ENCODE peak calls at places on chromosomes 1 and 21, in four cellular contexts. C, S, P and E are unnamed samples.

GRCh38 chr1:73033637-73034036 is 751.3 kb upstream of the NEGR1 start:
- DNase-seq in C (no peak), S (no peak), P (no peak), E (peak; percentile 6)

GRCh38 chr21:32257952-32258785 is 20.7 kb downstream of the MIS18A start:
- DNase-seq in C (no peak), S (peak; percentile 80), P (peak; percentile 88), E (peak; percentile 81)

GRCh38 chr1:117613249-117613968 is 7.6 kb downstream of the TENT5C start:
- DNase-seq in C (no peak), S (no peak), P (no peak), E (no peak)

GRCh38 chr1:227654431-227654830 is 80.7 kb downstream of the JMJD4 start:
- DNase-seq in C (no peak), S (peak; percentile 10), P (peak; percentile 2), E (no peak)

GRCh38 chr1:223331929-223332328 is 32.0 kb downstream of the SUSD4 start:
- DNase-seq in C (no peak), S (no peak), P (no peak), E (no peak)

GRCh38 chr1:231162300-231162969 is 577 bp downstream of the TRIM67 start:
- DNase-seq in C (no peak), S (peak; percentile 34), P (peak; percentile 10), E (no peak)

GRCh38 chr1:67355745-67356424 is 48.2 kb downstream of the IL12RB2 start:
- DNase-seq in C (no peak), S (no peak), P (peak; percentile 41), E (no peak)

GRCh38 chr1:64699327-64699726 is 45.5 kb upstream of the RAVER2 start:
- DNase-seq in C (no peak), S (no peak), P (no peak), E (no peak)

GRCh38 chr1:20439282-20439681 is 46.7 kb downstream of the CAMK2N1 start:
- DNase-seq in C (no peak), S (peak; percentile 6), P (peak; percentile 54), E (no peak)

GRCh38 chr1:32636793-32637561 is 13.4 kb downstream of the ZBTB8OS start:
- DNase-seq in C (no peak), S (no peak), P (no peak), E (peak; percentile 21)

GRCh38 chr1:93683234-93683633 is 1.6 kb upstream of the BCAR3 start:
- DNase-seq in C (no peak), S (no peak), P (no peak), E (no peak)

GRCh38 chr1:172885411-172885810 is 165.3 kb downstream of the TNFSF18 start:
- DNase-seq in C (no peak), S (no peak), P (peak; percentile 23), E (no peak)

GRCh38 chr1:9121891-9122409 is 7.0 kb downstream of the GPR157 start:
- DNase-seq in C (peak; percentile 71), S (no peak), P (no peak), E (no peak)

GRCh38 chr1:195804547-195804946 is 803.7 kb downstream of the KCNT2 start:
- DNase-seq in C (no peak), S (no peak), P (no peak), E (no peak)
- TF ChIP-seq CTCF in C (no peak), S (no peak), P (no peak), E (no peak)

GRCh38 chr21:40095477-40095876 is 228.2 kb downstream of the PCP4 start:
- DNase-seq in C (no peak), S (no peak), P (no peak), E (no peak)

GRCh38 chr21:40102682-40103081 is 235.4 kb downstream of the PCP4 start:
- DNase-seq in C (no peak), S (no peak), P (no peak), E (no peak)

GRCh38 chr21:40099809-40100208 is 232.6 kb downstream of the PCP4 start:
- DNase-seq in C (no peak), S (no peak), P (no peak), E (no peak)
- H3K9me3 ChIP-seq in C (no peaks in the 10 kb centered on the region), S (peaks cover 2% of the 10 kb centered on the region), P (no peaks in the 10 kb centered on the region), E (peaks cover 24% of the 10 kb centered on the region)

GRCh38 chr1:38569932-38570356 is 289.6 kb downstream of the RRAGC start:
- DNase-seq in C (no peak), S (no peak), P (no peak), E (peak; percentile 29)
- TF ChIP-seq EZH2 in C (no peak), S (no peak), P (no peak), E (no peak)

DNA sequence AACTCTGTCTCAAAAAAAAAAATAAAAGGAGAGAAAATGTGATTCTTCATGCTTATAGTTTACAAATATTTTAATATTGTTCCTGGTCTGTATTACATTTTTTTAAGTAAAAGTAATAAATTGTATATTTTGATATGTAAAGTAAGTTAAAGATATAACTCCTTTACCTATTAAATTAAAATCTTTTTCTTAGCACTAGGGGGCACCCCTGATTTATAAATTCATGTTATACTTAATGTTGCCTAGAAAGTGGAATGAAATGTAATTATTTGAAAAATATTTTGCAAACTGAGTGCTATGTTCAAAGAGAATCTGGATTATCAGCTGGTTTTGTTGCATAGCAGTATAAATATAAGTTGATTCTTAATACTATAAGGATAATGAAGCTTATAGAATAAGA is 49.2 kb downstream of the RALGPS2 start:
- DNase-seq in C (no peak), S (peak; percentile 29), P (peak; percentile 61), E (peak; percentile 49)
- TF ChIP-seq CTCF in C (peak; percentile 17), S (peak; percentile 9), P (no peak), E (peak; percentile 64)

GRCh38 chr1:247070645-247071044 is 8.0 kb downstream of the ZNF670 start:
- DNase-seq in C (no peak), S (no peak), P (no peak), E (no peak)
- H3K9me3 ChIP-seq in C (peaks cover 16% of the 10 kb centered on the region), S (no peaks in the 10 kb centered on the region), P (no peaks in the 10 kb centered on the region), E (peaks cover 13% of the 10 kb centered on the region)

GRCh38 chr1:39670689-39671088 is 1.2 kb downstream of the NT5C1A start:
- DNase-seq in C (no peak), S (no peak), P (no peak), E (no peak)

GRCh38 chr1:39671433-39671792 is 494 bp downstream of the NT5C1A start:
- DNase-seq in C (no peak), S (no peak), P (no peak), E (no peak)

GRCh38 chr1:39673215-39673614 is 1.3 kb upstream of the NT5C1A start:
- DNase-seq in C (no peak), S (no peak), P (no peak), E (no peak)

GRCh38 chr1:39672551-39672947 is 642 bp upstream of the NT5C1A start:
- DNase-seq in C (no peak), S (peak; percentile 13), P (no peak), E (no peak)

GRCh38 chr1:39671793-39672550 is at the start of gene NT5C1A:
- DNase-seq in C (no peak), S (no peak), P (no peak), E (no peak)
- TF ChIP-seq EZH2 in C (no peak), S (peak; percentile 33), P (peak; percentile 7), E (no peak)

GRCh38 chr1:152018537-152018936 is 18.3 kb downstream of the S100A11 start:
- DNase-seq in C (no peak), S (peak; percentile 8), P (no peak), E (peak; percentile 54)
- TF ChIP-seq CTCF in C (peak; percentile 33), S (peak; percentile 38), P (peak; percentile 46), E (peak; percentile 63)